ENCODE peak calls at places on chromosomes 4 and X, in ten cellular contexts. P, C, J, A, F, G, S, K, H and Z are unnamed samples. For H3K9me3, the result is how much of the 10 kb centered on the place peaks cover.

GRCh38 chr4:119314356-119314755 is 7.6 kb downstream of the FABP2 start:
- DNase-seq in F (no peak), H (no peak), P (no peak), A (no peak), J (no peak), C (peak), G (peak), S (no peak), K (no peak), Z (no peak)

GRCh38 chr4:85792576-85792975 is 317.6 kb downstream of the ARHGAP24 start:
- DNase-seq in P (no peak), H (no peak), F (no peak), G (no peak), A (no peak), J (no peak), C (no peak), S (no peak), K (no peak), Z (no peak)

GRCh38 chrX:9311411-9312160 is 153.3 kb upstream of the TBL1X start:
- DNase-seq in S (no peak), A (no peak), G (no peak), C (no peak), K (no peak), P (no peak), F (no peak), J (no peak), H (no peak), Z (no peak)

GRCh38 chr4:52959545-52959944 is 97.4 kb downstream of the RASL11B start:
- DNase-seq in K (no peak), S (no peak), G (no peak), C (no peak), H (no peak), A (no peak), P (no peak), F (no peak), J (no peak), Z (no peak)

GRCh38 chr4:8719421-8719820 is 126.9 kb downstream of the CPZ start:
- DNase-seq in F (no peak), K (no peak), C (no peak), P (no peak), J (no peak), H (no peak), G (no peak), A (no peak), S (no peak), Z (no peak)

GRCh38 chr4:19678763-19679162 is 572.9 kb upstream of the SLIT2 start:
- DNase-seq in A (no peak), P (no peak), C (no peak), K (no peak), H (no peak), G (no peak), S (no peak), J (no peak), F (no peak), Z (no peak)

GRCh38 chr4:23298371-23298770 is 591.5 kb downstream of the PPARGC1A start:
- DNase-seq in C (no peak), S (no peak), A (no peak), K (no peak), P (no peak), J (no peak), H (no peak), G (no peak), F (no peak), Z (no peak)

GRCh38 chr4:145154573-145154972 is 25.8 kb downstream of the OTUD4 start:
- DNase-seq in J (no peak), K (no peak), H (no peak), S (no peak), P (peak), F (no peak), C (no peak), A (no peak), G (no peak), Z (no peak)

DNA sequence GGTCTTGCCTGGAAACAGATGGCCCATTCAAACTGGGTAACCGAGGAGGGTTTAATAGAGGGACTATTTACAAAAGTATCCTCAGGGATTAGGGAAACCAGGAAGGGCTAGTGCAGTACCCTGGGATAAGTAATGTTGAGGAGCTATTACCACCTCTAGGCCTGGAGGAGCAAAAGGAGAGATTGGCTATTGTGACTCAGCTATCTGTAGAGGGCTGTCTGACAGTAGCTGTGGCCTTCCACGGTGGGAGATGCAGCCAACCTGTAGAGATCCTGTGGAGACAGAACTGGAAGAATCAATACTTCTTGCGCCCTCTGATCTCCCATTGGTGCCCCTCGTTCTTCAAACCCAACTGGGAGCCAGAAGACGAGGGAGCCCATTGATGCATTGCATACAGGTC is 34.1 kb upstream of the RPS6KA3 start:
- DNase-seq in S (no peak), F (no peak), G (no peak), K (no peak), C (no peak), A (no peak), H (no peak), P (no peak), J (no peak), Z (no peak)
- TF ChIP-seq EP300 in S (no peak), F (no peak), G (no peak), K (no peak), C (no peak), A (no peak), H (no peak), P (no peak), J (no peak), Z (no peak)

DNA sequence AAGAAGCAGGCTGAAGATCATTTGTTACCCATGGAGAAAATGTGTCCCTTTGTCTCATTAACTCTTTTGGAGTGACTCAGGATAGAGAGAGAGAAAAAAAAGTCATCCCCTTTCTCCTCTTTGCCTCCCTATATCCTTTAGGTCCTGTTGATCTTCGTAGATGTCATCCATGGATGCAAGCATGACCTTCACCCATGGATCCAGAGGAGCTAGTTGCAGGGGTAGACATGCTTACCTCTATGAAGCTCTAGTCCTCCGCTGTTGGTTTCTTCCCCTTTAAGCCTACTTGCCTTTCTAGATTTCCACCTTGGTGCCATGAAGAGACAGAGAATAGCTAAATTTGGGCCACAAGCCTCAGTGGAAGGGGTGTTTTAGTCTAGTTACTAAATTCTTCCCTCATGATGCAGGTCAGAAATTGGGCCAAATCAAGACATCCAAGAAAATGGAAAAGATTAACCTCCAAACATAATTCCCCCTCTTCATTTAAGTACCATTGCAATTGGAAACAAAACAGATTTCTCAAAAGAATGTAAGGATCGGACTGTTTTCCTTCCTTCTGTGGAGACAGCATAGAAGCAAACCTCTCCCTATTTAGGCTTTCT is 178.4 kb downstream of the TECRL start:
- DNase-seq in H (no peak), J (no peak), G (no peak), P (no peak), C (no peak), A (no peak), F (no peak), K (no peak), S (no peak), Z (no peak)
- H3K9me3 ChIP-seq in H (half or more), J (under half), G (under half), P (under half), C (under half), A (under half), F (under half), K (under half), S (under half), Z (under half)

DNA sequence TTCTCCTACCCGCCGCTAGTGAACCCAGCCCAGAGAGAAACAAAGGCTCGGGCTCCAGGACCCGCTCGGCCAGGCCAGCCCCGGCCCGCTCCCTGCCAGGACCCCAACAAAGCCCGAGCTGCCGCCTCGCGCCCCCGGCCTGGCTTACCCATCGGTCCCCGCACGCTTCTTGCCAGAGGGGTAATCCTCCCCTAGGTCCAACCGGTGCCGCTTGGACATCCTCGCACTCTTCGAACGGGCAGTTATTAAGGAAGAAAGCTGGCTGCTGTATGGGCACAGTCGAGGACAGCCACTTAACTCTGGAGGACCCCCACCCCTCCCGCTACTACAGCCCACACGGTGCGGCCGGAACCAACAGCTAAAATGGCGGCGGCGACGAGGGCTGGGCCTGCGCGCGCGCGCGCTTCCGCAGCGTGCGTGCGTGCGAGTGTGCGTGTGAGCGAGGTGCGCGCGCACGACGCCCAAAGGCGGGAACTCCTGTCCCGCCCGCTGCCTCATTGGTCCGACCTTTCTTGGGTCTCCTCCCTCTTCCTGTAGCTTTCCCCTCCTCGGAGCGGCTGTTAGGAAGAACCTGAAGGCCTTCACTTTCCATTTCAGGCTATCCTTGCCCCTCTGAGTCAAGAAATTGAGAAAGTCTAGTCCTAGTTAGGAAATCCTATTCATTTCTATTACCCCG is at the start of gene DHX15:
- DNase-seq in P (peak), K (peak), C (peak), G (peak), J (peak), A (peak), S (peak), H (peak), F (peak), Z (peak)
- TF ChIP-seq POLR2A in P (peak), K (peak), C (peak), G (peak), J (peak), A (peak), S (peak), H (peak), F (no peak), Z (no peak)

GRCh38 chr4:122777846-122778501 is 45.5 kb downstream of the BBS12 start:
- DNase-seq in J (no peak), G (no peak), C (no peak), F (no peak), S (no peak), K (no peak), H (no peak), A (no peak), P (no peak), Z (no peak)
- TF ChIP-seq EP300 in J (no peak), G (no peak), C (no peak), F (no peak), S (no peak), K (no peak), H (no peak), A (no peak), P (no peak), Z (no peak)

GRCh38 chrX:83511208-83511607 is 3.1 kb downstream of the POU3F4 start:
- DNase-seq in G (no peak), H (no peak), F (peak), P (no peak), K (no peak), C (no peak), J (no peak), S (no peak), A (no peak), Z (no peak)
- H3K9me3 ChIP-seq in G (under half), H (under half), F (under half), P (under half), K (under half), C (under half), J (under half), S (under half), A (under half), Z (under half)

GRCh38 chr4:67576538-67576937 is 18.0 kb downstream of the STAP1 start:
- DNase-seq in F (no peak), J (no peak), S (no peak), A (no peak), G (no peak), C (no peak), K (no peak), H (no peak), P (no peak), Z (no peak)

GRCh38 chr4:67571975-67572374 is 13.4 kb downstream of the STAP1 start:
- DNase-seq in F (no peak), J (no peak), S (no peak), G (no peak), A (no peak), H (no peak), P (no peak), C (no peak), K (no peak), Z (no peak)

GRCh38 chr4:67573193-67573592 is 14.7 kb downstream of the STAP1 start:
- DNase-seq in C (no peak), P (no peak), A (no peak), H (no peak), F (no peak), G (no peak), S (no peak), K (no peak), J (no peak), Z (no peak)

GRCh38 chr4:67575889-67576329 is 17.4 kb downstream of the STAP1 start:
- DNase-seq in C (no peak), G (no peak), H (no peak), P (no peak), F (no peak), S (no peak), J (no peak), A (no peak), K (no peak), Z (no peak)

DNA sequence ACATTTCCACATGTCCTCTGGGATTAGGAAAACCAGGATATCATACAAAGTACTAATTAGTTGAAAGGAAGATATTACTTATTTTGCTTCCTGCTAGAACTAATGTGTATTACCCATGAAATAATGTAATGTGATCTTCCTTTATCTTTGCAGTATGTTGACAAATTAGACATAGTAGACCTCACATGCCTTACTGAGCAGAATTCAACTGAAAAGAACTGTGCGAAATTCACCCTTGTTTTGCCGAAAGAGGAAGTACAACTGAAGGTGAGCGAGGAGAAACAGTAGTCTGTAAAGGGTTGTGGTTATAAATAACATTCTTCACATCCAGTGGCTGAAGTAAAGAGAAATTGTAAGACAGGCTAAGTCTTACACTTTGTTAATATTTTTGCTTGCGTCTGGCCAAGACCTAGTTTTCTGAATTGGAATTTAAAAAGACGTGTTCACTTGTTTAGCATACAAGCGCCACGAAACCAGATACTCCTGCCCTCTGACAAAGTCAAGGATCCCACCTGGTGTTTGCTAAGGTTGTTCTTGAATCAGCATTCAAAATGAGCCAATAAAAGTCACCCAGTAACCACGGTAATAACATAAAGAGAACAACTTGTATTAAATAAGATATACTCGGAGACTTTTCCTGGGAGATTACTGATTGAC is 16.8 kb downstream of the STAP1 start:
- DNase-seq in A (no peak), G (no peak), C (no peak), P (no peak), J (no peak), F (no peak), H (no peak), S (no peak), K (peak), Z (no peak)
- TF ChIP-seq POLR2A in A (no peak), G (no peak), C (no peak), P (no peak), J (no peak), F (no peak), H (no peak), S (no peak), K (no peak), Z (no peak)

DNA sequence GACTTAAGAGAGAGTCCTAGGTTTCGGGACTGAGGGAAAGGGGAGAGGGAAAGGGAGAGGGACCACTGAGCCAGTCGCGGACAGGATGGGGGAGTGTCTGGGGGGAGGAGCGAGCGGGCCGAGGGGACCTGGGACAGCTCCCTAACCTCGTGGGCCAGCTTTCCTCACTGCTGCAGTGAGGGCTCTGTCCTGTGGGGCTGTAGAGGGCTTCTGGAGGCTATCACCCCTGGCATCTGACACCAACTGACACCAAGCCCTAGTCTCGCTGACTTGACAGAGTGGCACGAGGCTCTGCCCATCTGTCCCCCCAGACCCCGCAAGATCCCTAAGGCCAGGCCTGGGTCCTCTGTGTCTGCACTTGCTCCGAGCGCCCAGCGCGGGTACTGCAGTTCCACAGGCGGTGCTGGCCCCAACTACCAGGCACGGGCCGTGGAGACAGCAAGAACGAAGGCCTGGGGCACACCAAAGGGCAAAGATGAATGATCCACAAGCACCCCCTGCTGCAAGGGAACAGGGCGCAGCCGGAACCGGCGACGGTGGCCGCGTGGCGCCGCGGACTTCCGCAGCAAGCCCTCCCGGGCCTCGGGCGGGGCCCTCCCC is 465 bp downstream of the HAUS7 start:
- DNase-seq in C (no peak), G (no peak), A (no peak), F (no peak), K (no peak), S (no peak), P (peak), J (no peak), H (no peak), Z (no peak)
- TF ChIP-seq EP300 in C (no peak), G (no peak), A (no peak), F (no peak), K (no peak), S (no peak), P (no peak), J (no peak), H (no peak), Z (no peak)